ENCODE peak calls at places on chromosome 9, in five cellular contexts. K is neural progenitor cell, N is heart right ventricle, L is A549, X is fibroblast of lung. R is an unnamed sample. For H3K9me3, the result is how much of the 10 kb centered on the place peaks cover.

GRCh38 chr9:112065781-112066606 is 109.1 kb downstream of the SUSD1 start:
- DNase-seq in K (no peak), N (no peak), L (peak), X (peak), R (no peak)

GRCh38 chr9:77440057-77440456 is 208.1 kb downstream of the GNA14 start:
- DNase-seq in K (peak), N (no peak), L (no peak), X (peak), R (no peak)

GRCh38 chr9:109520475-109521132 is 22.5 kb upstream of the PTPN3 start:
- DNase-seq in K (peak), N (no peak), L (peak), X (peak), R (no peak)

GRCh38 chr9:106648799-106649198 is 214.2 kb upstream of the ZNF462 start:
- DNase-seq in K (no peak), N (no peak), L (no peak), X (peak), R (no peak)

GRCh38 chr9:136443687-136444086 is 4.0 kb upstream of the INPP5E start:
- DNase-seq in K (no peak), N (no peak), L (no peak), X (no peak), R (no peak)

GRCh38 chr9:133023117-133023890 is 7.5 kb upstream of the GTF3C5 start:
- DNase-seq in K (no peak), N (no peak), L (peak), X (no peak), R (peak)

GRCh38 chr9:19481471-19481870 is 72.7 kb downstream of the ACER2 start:
- DNase-seq in K (no peak), N (no peak), L (no peak), X (no peak), R (no peak)

GRCh38 chr9:95515272-95516113 is 1.3 kb downstream of the PTCH1 start:
- DNase-seq in K (peak), N (no peak), L (no peak), X (no peak), R (no peak)

GRCh38 chr9:75120661-75121060 is 32.3 kb downstream of the OSTF1 start:
- DNase-seq in K (no peak), N (no peak), L (no peak), X (no peak), R (no peak)

GRCh38 chr9:20884985-20885593 is 146.4 kb downstream of the HACD4 start:
- DNase-seq in K (peak), N (peak), L (peak), X (peak), R (peak)

GRCh38 chr9:127262621-127263020 is 2.0 kb upstream of the GARNL3 start:
- DNase-seq in K (no peak), N (no peak), L (no peak), X (no peak), R (no peak)

GRCh38 chr9:6805532-6805931 is 47.8 kb downstream of the KDM4C start:
- DNase-seq in K (no peak), N (no peak), L (peak), X (peak), R (no peak)

GRCh38 chr9:86279839-86280238 is 2.5 kb downstream of the ISCA1 start:
- DNase-seq in K (no peak), N (no peak), L (no peak), X (no peak), R (no peak)

GRCh38 chr9:87564706-87565335 is 67.2 kb downstream of the DAPK1 start:
- DNase-seq in K (no peak), N (no peak), L (no peak), X (no peak), R (no peak)

GRCh38 chr9:130932220-130933069 is 6.6 kb downstream of the FIBCD1 start:
- DNase-seq in K (peak), N (peak), L (no peak), X (no peak), R (no peak)

GRCh38 chr9:131707677-131708612 is 31.9 kb downstream of the RAPGEF1 start:
- DNase-seq in K (no peak), N (peak), L (peak), X (peak), R (no peak)

GRCh38 chr9:132192728-132193127 is 30.9 kb downstream of the NTNG2 start:
- DNase-seq in K (no peak), N (no peak), L (no peak), X (no peak), R (no peak)

GRCh38 chr9:34413229-34413852 is 36.6 kb upstream of the MYORG start:
- DNase-seq in K (peak), N (peak), L (peak), X (peak), R (no peak)

GRCh38 chr9:6413365-6414263 is 615 bp downstream of the UHRF2 start:
- DNase-seq in K (peak), N (peak), L (peak), X (no peak), R (no peak)

GRCh38 chr9:88418025-88418424 is 29.8 kb downstream of the SPIN1 start:
- DNase-seq in K (no peak), N (no peak), L (no peak), X (peak), R (no peak)

GRCh38 chr9:95150903-95151302 is 166.6 kb downstream of the FANCC start:
- DNase-seq in K (no peak), N (no peak), L (no peak), X (no peak), R (no peak)

GRCh38 chr9:81686614-81687520 is 2.5 kb downstream of the TLE1 start:
- DNase-seq in K (peak), N (peak), L (peak), X (peak), R (no peak)

GRCh38 chr9:69805962-69806633 is 14.5 kb upstream of the CFAP95 start:
- DNase-seq in K (no peak), N (no peak), L (no peak), X (peak), R (no peak)

GRCh38 chr9:122228906-122229837 is at the start of gene LHX6:
- DNase-seq in K (peak), N (no peak), L (no peak), X (peak), R (no peak)

GRCh38 chr9:99359336-99359735 is 137.3 kb downstream of the SEC61B start:
- DNase-seq in K (no peak), N (no peak), L (no peak), X (no peak), R (no peak)

GRCh38 chr9:36327903-36328302 is 69.7 kb upstream of the GNE start:
- DNase-seq in K (no peak), N (no peak), L (no peak), X (peak), R (no peak)

GRCh38 chr9:38360880-38361836 is 31.3 kb upstream of the ALDH1B1 start:
- DNase-seq in K (peak), N (no peak), L (no peak), X (peak), R (no peak)

GRCh38 chr9:83978992-83979811 is 813 bp downstream of the HNRNPK start:
- DNase-seq in K (peak), N (peak), L (peak), X (peak), R (peak)

GRCh38 chr9:133986774-133987454 is 5.2 kb downstream of the VAV2 start:
- DNase-seq in K (no peak), N (no peak), L (no peak), X (no peak), R (no peak)

GRCh38 chr9:33425128-33425533 is 22.3 kb downstream of the AQP3 start:
- DNase-seq in K (no peak), N (no peak), L (peak), X (peak), R (no peak)

GRCh38 chr9:6134661-6135177 is 80.9 kb upstream of the IL33 start:
- DNase-seq in K (no peak), N (no peak), L (no peak), X (peak), R (no peak)

GRCh38 chr9:25939116-25939515 is 260.9 kb upstream of the TUSC1 start:
- DNase-seq in K (no peak), N (no peak), L (no peak), X (no peak), R (no peak)
- H3K9me3 ChIP-seq in K (under half), N (under half), L (under half), X (under half), R (under half)

DNA sequence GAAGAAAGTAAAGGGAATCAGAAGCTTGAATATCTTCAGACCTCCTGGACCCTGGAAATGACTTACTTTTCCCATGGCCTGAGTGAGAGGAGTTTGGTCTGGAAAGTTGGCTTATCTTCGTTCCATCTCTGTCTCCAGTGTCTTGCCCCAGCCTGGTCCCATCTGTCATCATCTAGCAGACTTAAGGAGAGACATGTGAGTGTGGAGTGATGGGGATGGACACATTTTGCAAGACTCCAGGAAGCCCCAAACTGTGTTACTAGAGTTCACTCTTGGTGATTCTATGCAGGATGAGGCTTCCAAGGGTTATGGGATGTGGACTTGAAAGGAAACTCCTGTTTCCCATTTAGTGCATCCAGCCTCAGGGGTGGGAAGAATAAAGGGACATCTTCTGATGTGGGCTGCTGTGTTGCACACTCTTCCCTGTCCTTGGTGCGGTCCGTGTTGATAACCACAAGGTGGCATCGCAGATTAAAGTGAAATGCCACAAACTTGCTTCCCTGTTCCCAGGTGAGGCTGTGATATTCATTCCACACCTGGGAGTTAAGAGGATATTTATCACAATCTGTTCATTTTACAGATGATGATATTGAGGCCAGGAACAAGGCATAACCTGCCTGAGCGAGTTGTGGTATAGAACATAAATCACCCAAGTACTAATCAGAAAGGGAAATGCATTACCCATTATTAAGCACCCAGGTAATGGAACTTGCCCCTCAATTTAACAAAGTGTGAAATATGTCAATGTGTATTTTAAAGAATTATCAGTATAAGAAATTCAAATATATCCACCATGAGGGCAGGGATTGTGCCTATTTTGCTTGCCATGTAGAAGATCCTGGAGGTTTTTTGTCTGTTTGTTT is 269.9 kb upstream of the PAPPA start:
- DNase-seq in K (peak), N (no peak), L (peak), X (peak), R (no peak)
- TF ChIP-seq CTCF in K (peak), N (peak), L (peak), X (peak), R (no peak)

GRCh38 chr9:123568691-123569342 is 212.8 kb downstream of the CRB2 start:
- DNase-seq in K (no peak), N (no peak), L (no peak), X (peak), R (no peak)
- H3K27ac ChIP-seq in K (no peak), N (peak), L (no peak), X (no peak), R (no peak)

DNA sequence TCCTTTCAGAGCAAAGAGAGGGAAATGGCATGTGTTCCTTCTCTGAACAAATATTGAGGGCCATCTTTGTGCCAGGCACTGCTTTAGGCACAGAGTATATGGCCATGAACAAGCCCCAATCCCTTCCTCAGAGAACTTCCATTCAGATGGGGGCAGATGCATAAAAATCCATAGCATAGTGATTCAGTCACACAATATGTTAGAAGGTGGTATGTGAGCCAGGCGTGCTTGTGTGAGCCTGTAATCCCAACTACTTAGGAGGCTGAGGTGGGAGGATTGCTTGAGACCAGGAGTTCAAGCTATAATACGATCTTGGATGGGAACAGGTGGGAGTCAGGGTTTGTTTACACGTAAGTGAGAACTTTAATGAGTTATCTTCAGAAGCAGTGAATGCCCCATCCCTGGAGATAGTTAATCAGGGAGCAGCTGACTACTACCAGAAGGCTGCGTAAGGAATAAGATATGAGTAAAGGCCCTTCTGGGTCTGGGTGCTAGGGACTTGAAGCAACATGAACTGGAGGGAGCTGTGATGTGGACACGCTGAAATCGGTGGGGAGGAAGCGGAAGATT is 27.1 kb downstream of the NANS start:
- DNase-seq in K (no peak), N (no peak), L (no peak), X (no peak), R (no peak)
- H3K9me3 ChIP-seq in K (under half), N (under half), L (under half), X (under half), R (under half)

DNA sequence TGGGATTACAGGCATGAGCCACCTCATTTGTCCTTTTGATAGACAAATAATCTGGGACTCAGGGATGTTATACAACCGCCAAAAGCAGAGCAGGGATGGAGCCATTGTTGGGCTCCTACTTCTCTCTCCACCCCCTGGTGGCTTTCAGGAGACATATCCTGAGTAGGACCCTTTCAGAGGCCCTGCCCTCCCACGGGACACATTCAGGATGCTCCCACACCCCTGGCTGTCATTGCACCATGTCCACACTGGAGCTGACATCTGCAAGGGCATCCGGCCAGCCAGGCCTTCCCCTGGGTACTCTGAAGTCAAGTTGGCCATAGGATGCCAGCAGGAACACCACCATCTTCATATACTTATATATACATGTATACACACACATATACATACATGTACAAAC is 181.8 kb downstream of the SYK start:
- DNase-seq in K (no peak), N (no peak), L (no peak), X (no peak), R (no peak)
- TF ChIP-seq CTCF in K (no peak), N (no peak), L (no peak), X (no peak), R (no peak)

GRCh38 chr9:92641092-92641809 is 28.7 kb downstream of the IPPK start:
- DNase-seq in K (no peak), N (no peak), L (no peak), X (no peak), R (no peak)

GRCh38 chr9:92642041-92642451 is 27.9 kb downstream of the IPPK start:
- DNase-seq in K (no peak), N (no peak), L (no peak), X (no peak), R (no peak)

GRCh38 chr9:92642599-92642998 is 27.3 kb downstream of the IPPK start:
- DNase-seq in K (no peak), N (no peak), L (no peak), X (no peak), R (peak)

GRCh38 chr9:92645041-92645440 is 24.9 kb downstream of the IPPK start:
- DNase-seq in K (no peak), N (no peak), L (no peak), X (no peak), R (no peak)

DNA sequence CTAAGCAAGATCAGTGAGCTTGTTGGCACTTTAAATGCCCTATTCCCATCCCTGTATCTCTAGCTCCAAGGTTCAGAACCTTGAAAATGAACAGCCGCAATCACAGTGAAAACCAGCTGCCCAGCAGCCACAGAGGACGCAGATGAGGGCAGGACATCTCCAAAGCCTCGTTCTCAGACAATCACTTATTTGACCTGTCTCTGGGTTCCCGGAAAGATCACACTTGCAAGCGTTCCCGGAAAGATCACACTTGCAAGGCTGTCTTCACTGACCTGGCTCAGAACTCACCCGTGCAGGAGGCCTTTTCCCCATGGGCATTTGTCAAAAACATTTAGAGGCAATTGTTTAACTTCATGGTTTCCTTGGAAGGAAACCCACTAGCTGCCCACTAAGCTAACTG is 25.7 kb downstream of the IPPK start:
- DNase-seq in K (no peak), N (no peak), L (no peak), X (no peak), R (no peak)
- H3K27ac ChIP-seq in K (no peak), N (no peak), L (no peak), X (no peak), R (no peak)

DNA sequence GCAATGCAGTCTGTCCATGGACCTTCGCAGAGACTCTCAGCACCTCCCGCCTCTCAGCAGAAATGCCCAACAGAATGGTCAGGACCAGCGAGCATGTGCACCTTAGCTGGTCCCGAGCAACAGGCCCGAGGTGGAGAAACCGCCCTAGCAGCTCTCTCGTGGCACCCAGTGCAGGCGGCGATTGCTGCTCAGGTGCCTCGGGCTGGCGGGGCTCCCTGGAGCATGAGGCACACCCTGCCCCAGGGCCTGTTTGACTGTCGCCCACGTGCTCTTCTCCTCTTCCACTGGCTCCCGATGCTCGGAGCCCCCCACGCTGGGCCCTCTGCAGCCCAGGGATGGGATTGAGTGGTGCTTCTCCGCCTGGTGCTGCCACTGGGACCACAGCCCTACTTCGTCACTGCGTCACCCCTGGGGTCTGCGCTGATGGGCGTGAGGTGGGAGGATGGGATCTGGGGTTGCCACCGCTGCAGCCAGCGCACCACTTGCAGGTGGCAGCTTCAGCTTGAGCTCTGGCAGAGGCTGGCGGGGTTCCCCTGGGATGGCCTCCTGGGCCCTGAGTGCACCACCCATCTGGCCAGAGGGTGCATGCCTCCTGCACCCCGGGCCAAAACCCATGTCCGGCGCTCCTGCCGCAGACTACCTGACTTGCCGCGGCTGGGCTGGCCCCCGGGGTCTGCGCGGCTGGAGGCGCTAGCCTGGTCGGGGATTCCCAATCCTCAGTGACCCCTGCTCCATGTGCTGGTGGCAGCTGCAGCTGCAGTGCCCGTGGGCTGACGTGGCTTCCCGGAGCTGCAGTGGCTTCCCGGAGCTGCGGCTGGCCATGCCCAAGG is 244.2 kb downstream of the FOXD4L6 start:
- DNase-seq in K (no peak), N (peak), L (no peak), X (no peak), R (no peak)
- H3K9me3 ChIP-seq in K (under half), N (under half), L (half or more), X (under half), R (half or more)

GRCh38 chr9:113505963-113506624 is 42.6 kb downstream of the RGS3 start:
- DNase-seq in K (peak), N (no peak), L (no peak), X (no peak), R (no peak)

GRCh38 chr9:113511047-113511521 is 47.6 kb downstream of the RGS3 start:
- DNase-seq in K (no peak), N (peak), L (no peak), X (no peak), R (no peak)

GRCh38 chr9:113507256-113507655 is 43.7 kb downstream of the RGS3 start:
- DNase-seq in K (no peak), N (no peak), L (no peak), X (no peak), R (no peak)

GRCh38 chr9:113509463-113509862 is 45.9 kb downstream of the RGS3 start:
- DNase-seq in K (no peak), N (no peak), L (no peak), X (peak), R (no peak)

GRCh38 chr9:113508111-113508749 is 44.7 kb downstream of the RGS3 start:
- DNase-seq in K (no peak), N (no peak), L (peak), X (no peak), R (no peak)
- TF ChIP-seq CTCF in K (peak), N (no peak), L (peak), X (peak), R (no peak)